ENCODE peak calls at places on chromosomes 1 and 21, in eight cellular contexts. G is AG04450, Y is mesothelial cell of epicardium, D is GM23338, U is choroid plexus epithelial cell, R is IMR-90, I is fibroblast of the aortic adventitia, Z is PC-9. K is an unnamed sample.

GRCh38 chr21:42403611-42404231 is at the start of gene UBASH3A:
- DNase-seq in U (peak), Y (no peak), G (no peak), D (no peak), Z (no peak), I (no peak), R (no peak), K (no peak)

GRCh38 chr1:40439247-40439646 is 11.0 kb upstream of the ZFP69B start:
- DNase-seq in U (no peak), Z (no peak), R (no peak), G (no peak), I (no peak), D (no peak), Y (no peak), K (no peak)

GRCh38 chr1:28199328-28200233 is 23.1 kb upstream of the PTAFR start:
- DNase-seq in Y (no peak), D (no peak), U (no peak), Z (no peak), G (no peak), I (no peak), R (no peak), K (no peak)

GRCh38 chr1:223231581-223231980 is 88.5 kb upstream of the TLR5 start:
- DNase-seq in U (no peak), Y (no peak), R (no peak), Z (no peak), I (no peak), D (no peak), G (no peak), K (no peak)

GRCh38 chr1:183711691-183712401 is 58.7 kb upstream of the APOBEC4 start:
- DNase-seq in Z (no peak), U (peak), Y (no peak), I (peak), R (peak), G (no peak), D (no peak), K (peak)

GRCh38 chr21:46553993-46554392 is 50.9 kb downstream of the S100B start:
- DNase-seq in R (no peak), U (no peak), D (no peak), Z (no peak), I (no peak), G (no peak), Y (no peak), K (no peak)

GRCh38 chr1:111912116-111912515 is 77.4 kb downstream of the KCND3 start:
- DNase-seq in D (no peak), I (no peak), R (peak), U (no peak), Z (no peak), Y (no peak), G (no peak), K (no peak)

GRCh38 chr1:182029379-182030331 is 31.9 kb downstream of the ZNF648 start:
- DNase-seq in D (peak), R (peak), I (peak), Y (peak), G (peak), Z (peak), U (peak), K (peak)

GRCh38 chr21:26469789-26470188 is 103.3 kb downstream of the CYYR1 start:
- DNase-seq in G (no peak), Z (no peak), R (peak), Y (no peak), D (no peak), I (peak), U (peak), K (peak)

GRCh38 chr21:44845418-44846200 is 27.7 kb upstream of the SUMO3 start:
- DNase-seq in I (peak), U (peak), R (peak), D (peak), G (no peak), Z (peak), Y (no peak), K (peak)

GRCh38 chr1:42211224-42211623 is 46.7 kb upstream of the GUCA2A start:
- DNase-seq in G (no peak), Z (no peak), D (no peak), R (peak), Y (no peak), I (peak), U (no peak), K (peak)

GRCh38 chr1:60924964-60925798 is 157.2 kb upstream of the NFIA start:
- DNase-seq in D (no peak), G (no peak), U (no peak), I (no peak), R (no peak), Z (no peak), Y (peak), K (no peak)

GRCh38 chr21:41961753-41962152 is 7.9 kb upstream of the C2CD2 start:
- DNase-seq in Z (no peak), G (no peak), D (no peak), R (no peak), U (no peak), Y (no peak), I (no peak), K (no peak)

GRCh38 chr1:221039616-221040015 is 160.4 kb downstream of the HLX start:
- DNase-seq in Y (no peak), Z (no peak), D (peak), U (peak), G (no peak), R (peak), I (peak), K (no peak)

GRCh38 chr1:186655877-186656276 is 24.3 kb downstream of the PTGS2 start:
- DNase-seq in U (no peak), Z (no peak), D (no peak), Y (no peak), R (peak), G (no peak), I (no peak), K (no peak)

GRCh38 chr1:223137402-223138100 is 5.5 kb downstream of the TLR5 start:
- DNase-seq in Z (peak), U (peak), I (peak), R (peak), D (no peak), Y (no peak), G (no peak), K (peak)

GRCh38 chr1:92980732-92981647 is 19.7 kb upstream of the DIPK1A start:
- DNase-seq in R (no peak), D (no peak), U (no peak), I (no peak), Z (peak), G (no peak), Y (no peak), K (no peak)

GRCh38 chr1:8122477-8123407 is 96.6 kb upstream of the ERRFI1 start:
- DNase-seq in D (no peak), Z (no peak), G (no peak), R (peak), Y (no peak), U (no peak), I (no peak), K (peak)

GRCh38 chr21:42633858-42634257 is 19.6 kb upstream of the PDE9A start:
- DNase-seq in G (no peak), Z (no peak), R (no peak), D (no peak), I (no peak), U (no peak), Y (no peak), K (no peak)

GRCh38 chr1:59279651-59280050 is 17.2 kb upstream of the FGGY start:
- DNase-seq in R (no peak), U (no peak), D (no peak), Y (no peak), G (no peak), Z (no peak), I (no peak), K (no peak)

DNA sequence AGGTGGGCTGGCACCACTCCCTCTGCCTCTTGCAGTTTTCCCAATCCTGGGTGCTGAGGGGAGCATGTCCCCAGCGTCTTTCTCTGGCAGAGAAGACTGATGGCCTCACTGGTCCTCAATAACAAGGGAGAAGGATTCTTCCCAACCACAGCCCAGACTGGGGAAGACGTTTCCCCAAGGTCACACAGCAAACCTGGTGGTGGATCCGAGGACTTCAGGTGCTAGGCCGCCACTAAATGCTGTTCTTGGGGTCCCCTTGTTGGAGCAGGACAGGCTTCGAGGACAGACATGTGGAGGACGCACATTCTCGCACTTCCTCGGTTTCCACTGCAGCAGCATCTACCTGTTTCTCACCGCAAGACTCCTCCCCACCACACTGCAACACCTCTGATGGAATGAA is 30.9 kb upstream of the PAX7 start:
- DNase-seq in G (no peak), R (no peak), I (no peak), U (no peak), Y (no peak), D (peak), Z (no peak), K (no peak)
- TF ChIP-seq CTCF in G (no peak), R (no peak), I (peak), U (peak), Y (peak), D (peak), Z (no peak), K (no peak)

GRCh38 chr1:102174259-102174863 is 177.6 kb upstream of the OLFM3 start:
- DNase-seq in U (no peak), Z (no peak), I (no peak), R (no peak), Y (no peak), D (peak), G (no peak), K (no peak)
- TF ChIP-seq CTCF in U (peak), Z (peak), I (no peak), R (no peak), Y (no peak), D (peak), G (peak), K (no peak)

DNA sequence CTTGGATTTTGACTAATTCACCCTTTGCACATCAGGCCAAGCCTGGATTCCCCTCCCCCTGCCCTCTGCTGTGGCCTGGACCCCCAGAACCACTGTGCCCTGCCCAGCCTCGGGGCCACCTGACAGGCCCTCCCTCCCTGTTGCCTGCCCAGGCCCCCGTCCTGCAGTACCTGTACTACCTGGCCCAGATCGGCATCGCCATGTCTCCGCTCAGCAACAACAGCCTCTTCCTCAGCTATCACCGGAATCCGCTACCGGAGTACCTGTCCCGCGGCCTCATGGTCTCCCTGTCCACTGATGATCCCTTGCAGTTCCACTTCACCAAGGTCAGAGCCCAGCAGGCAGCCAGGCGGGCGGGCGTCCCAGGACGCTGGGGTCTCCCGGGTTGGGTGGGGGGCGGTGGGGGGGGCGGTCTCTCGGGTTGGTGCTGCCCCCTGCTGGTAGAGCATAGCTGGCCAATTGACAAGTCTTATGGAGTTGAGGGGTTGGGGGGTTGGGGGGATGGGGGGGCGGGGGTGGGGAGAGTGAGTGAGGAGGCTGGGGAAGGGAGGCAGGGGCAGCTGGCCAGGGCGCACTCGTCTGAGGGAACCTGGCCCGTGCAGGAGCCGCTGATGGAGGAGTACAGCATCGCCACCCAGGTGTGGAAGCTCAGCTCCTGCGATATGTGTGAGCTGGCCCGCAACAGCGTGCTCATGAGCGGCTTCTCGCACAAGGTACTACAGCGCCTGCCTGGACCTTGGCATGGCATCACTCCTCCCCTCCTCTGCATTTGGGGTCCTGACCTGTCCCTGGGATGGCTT is 10.6 kb downstream of the AMPD2 start:
- DNase-seq in Y (no peak), D (peak), G (no peak), Z (peak), I (no peak), R (no peak), U (no peak), K (no peak)
- TF ChIP-seq CTCF in Y (peak), D (no peak), G (peak), Z (peak), I (peak), R (no peak), U (peak), K (peak)

DNA sequence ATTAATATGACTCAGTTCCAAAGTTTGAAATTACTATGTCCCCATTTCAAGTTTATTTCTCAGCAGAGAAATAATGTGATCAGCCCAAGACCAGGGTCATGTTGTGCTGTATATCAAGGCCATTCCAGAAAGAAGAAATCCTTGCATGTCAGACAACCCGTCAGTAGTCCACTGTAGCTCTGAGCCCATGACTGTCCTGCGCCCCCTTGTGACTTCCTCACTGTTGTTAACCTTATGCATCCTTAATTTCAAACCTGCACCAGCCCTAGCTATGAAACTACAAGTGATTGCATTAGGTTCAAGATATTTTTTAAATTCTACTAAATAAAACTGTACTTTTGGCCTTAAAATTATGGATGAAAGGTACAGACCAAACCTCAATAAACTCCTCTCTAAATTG is 133.0 kb downstream of the LRRC7 start:
- DNase-seq in Z (no peak), U (peak), G (no peak), D (peak), R (peak), Y (no peak), I (peak), K (peak)
- TF ChIP-seq CTCF in Z (peak), U (peak), G (peak), D (peak), R (peak), Y (no peak), I (peak), K (no peak)

DNA sequence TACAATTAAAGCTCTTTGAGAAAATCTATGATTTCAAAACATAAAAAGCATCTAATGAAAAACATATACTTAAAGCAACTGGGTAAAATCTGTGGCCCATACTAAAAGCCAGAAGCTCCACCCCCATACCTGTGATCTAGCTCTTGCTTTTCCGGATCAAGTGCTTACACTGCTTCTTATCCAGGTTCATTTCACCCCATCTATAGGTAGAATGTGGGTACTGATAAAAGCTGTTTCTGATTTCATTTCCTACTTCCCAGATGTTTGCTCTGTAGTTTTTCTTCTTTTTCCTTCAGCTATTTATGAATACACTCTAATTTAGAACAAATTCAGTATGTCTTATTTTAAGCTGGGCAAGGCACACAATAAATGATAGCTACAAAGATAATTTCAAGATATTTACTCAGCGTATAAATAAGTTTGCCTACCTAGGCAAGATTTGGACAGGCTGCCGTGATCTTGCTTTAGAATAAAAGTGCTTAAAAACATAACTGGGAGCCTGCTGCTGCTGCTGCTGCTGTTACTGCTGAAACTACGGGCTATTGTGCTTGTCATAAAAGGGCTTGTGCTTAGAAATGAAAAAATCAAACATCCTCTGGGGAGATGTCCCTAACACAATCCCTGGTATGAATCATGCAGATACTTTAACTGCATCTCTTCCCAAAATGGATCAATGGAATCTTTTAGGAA is 2.1 kb downstream of the SIPA1L2 start:
- DNase-seq in I (peak), D (peak), G (no peak), Y (no peak), R (peak), U (peak), Z (peak), K (peak)
- TF ChIP-seq CTCF in I (peak), D (peak), G (peak), Y (peak), R (peak), U (peak), Z (peak), K (peak)

GRCh38 chr1:109595540-109595939 is 23.9 kb downstream of the GNAT2 start:
- DNase-seq in U (peak), R (peak), Z (no peak), I (peak), G (no peak), Y (no peak), D (no peak), K (peak)

GRCh38 chr1:109603229-109603628 is 16.2 kb downstream of the GNAT2 start:
- DNase-seq in R (no peak), U (no peak), I (no peak), D (no peak), G (no peak), Z (no peak), Y (no peak), K (no peak)

GRCh38 chr1:109598156-109598555 is 21.3 kb downstream of the GNAT2 start:
- DNase-seq in R (no peak), U (peak), I (no peak), Z (peak), G (no peak), D (no peak), Y (no peak), K (no peak)

DNA sequence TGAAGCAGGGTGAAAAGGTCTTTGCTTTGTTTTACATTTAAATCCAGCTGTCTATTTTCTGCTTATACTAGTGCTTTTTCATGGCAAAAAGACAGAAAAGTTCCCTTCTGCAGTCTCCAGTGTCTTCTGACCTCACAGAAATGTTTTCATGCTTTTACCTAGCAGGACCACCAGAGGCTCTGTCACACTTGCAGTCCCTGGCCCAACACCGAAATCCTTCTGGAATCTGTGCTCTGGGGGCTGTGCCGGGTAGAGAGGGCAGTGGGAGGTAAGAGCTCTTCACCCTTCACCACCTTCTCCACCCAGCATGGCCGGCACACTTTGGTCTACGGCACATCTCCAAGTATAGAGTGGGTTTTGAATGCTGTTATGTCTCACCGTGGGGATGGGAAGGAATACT is 20.8 kb downstream of the GNAT2 start:
- DNase-seq in G (no peak), Y (no peak), I (no peak), R (no peak), D (peak), Z (peak), U (peak), K (no peak)
- TF ChIP-seq CTCF in G (peak), Y (no peak), I (peak), R (no peak), D (peak), Z (peak), U (peak), K (peak)

DNA sequence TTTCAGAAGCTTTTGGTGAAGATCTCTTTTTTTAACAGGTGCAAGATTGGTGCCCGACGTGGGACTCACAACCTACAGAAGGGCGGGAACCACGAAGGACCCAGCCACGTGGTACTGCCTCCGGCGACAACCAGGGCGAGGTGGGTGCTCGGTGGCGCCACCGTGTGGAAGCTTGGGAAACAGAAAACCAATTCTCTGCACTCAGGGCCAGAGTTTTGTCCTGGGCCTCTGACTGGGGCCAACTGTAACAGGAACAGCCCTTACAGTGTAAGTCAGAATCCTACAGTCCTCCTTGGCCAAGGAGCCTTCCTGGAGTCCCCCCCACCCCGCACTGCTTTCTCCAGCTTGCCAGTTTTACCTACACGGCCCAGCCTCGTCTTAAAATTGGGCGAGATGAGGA is 11.6 kb upstream of the S100A7A start:
- DNase-seq in I (no peak), Y (no peak), D (peak), R (no peak), G (no peak), U (no peak), Z (no peak), K (no peak)
- TF ChIP-seq CTCF in I (peak), Y (peak), D (peak), R (peak), G (peak), U (peak), Z (peak), K (no peak)

DNA sequence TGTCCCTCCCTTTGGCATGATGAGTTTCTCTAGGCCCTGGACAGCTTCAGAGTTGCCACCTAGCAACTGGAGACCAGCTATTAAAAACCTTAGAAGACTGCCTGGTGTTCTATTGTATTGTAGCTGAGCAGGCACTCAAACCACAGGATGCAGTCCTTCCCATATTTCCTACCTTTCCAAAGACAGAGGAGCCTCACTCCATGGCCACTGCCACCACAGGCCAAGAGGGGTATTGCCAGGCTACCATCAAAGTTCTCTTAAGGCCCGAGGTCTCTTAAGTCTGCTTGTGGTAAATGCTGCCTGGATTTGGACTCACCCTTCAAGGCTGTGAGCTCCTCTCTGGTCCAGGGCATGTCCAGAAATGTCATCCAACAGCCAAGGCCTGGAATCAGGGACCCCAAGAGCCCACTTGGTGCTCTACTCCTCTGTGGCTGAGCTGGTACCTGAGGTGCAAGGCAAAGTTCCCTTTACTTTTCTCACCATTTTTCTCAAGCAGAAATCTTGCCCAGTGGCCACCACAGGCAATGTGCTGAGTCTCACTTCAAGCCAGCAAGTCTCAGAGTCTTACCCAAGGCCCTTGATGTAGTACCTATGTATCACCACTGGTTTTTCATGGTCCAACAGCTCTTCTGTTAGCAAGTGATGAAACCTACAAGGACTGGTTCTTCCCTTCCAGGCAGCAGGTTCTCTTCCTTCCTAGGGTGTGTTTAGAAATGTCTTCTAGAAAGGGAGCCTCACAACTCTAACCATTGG is 269.4 kb downstream of the AMY1C start:
- DNase-seq in D (peak), Z (no peak), Y (no peak), R (no peak), I (no peak), U (no peak), G (no peak), K (no peak)
- TF ChIP-seq CTCF in D (no peak), Z (peak), Y (no peak), R (no peak), I (peak), U (no peak), G (no peak), K (no peak)